ENCODE peak calls at places on chromosomes 12 and 14, in six cellular contexts. A, H, M, U, T and J are unnamed samples.

GRCh38 chr14:68730811-68731425 is 61.9 kb downstream of the ZFP36L1 start:
- DNase-seq in H (no peak), U (no peak), T (no peak), M (no peak), A (no peak), J (no peak)

GRCh38 chr14:95264271-95264973 is 55.3 kb downstream of the CLMN start:
- DNase-seq in A (no peak), H (no peak), U (no peak), T (no peak), M (no peak), J (no peak)

GRCh38 chr12:115946867-115947695 is 330.4 kb downstream of the MED13L start:
- DNase-seq in T (no peak), A (no peak), M (no peak), H (no peak), U (no peak), J (no peak)

GRCh38 chr14:60058087-60058486 is 33.6 kb upstream of the PCNX4 start:
- DNase-seq in M (no peak), A (no peak), U (no peak), T (no peak), H (no peak), J (no peak)

GRCh38 chr12:93785262-93786010 is 108.3 kb downstream of the CRADD start:
- DNase-seq in H (peak), M (peak), A (peak), T (no peak), U (no peak), J (peak)

GRCh38 chr14:77296155-77296554 is 24.5 kb downstream of the POMT2 start:
- DNase-seq in T (no peak), M (peak), A (no peak), H (no peak), U (no peak), J (peak)

GRCh38 chr12:131066207-131066885 is 112.6 kb downstream of the ADGRD1 start:
- DNase-seq in M (no peak), H (no peak), U (no peak), T (no peak), A (no peak), J (no peak)

GRCh38 chr12:95554532-95555071 is 3.3 kb upstream of the USP44 start:
- DNase-seq in A (no peak), H (no peak), U (no peak), T (no peak), M (no peak), J (no peak)

GRCh38 chr12:52259850-52260249 is 14.6 kb upstream of the KRT86 start:
- DNase-seq in H (no peak), U (no peak), M (no peak), T (no peak), A (no peak), J (no peak)

GRCh38 chr12:130017571-130018449 is 114.0 kb upstream of the TMEM132D start:
- DNase-seq in H (no peak), T (no peak), U (no peak), M (no peak), A (no peak), J (peak)

GRCh38 chr12:107775093-107775721 is 703 bp downstream of the ASCL4 start:
- DNase-seq in M (peak), H (no peak), A (no peak), T (no peak), U (no peak), J (no peak)

GRCh38 chr12:49546481-49546880 is 7.7 kb downstream of the KCNH3 start:
- DNase-seq in M (no peak), U (no peak), A (no peak), T (no peak), H (no peak), J (no peak)

GRCh38 chr14:73457935-73458218 is 469 bp downstream of the NUMB start:
- DNase-seq in A (no peak), H (no peak), U (no peak), M (no peak), T (no peak), J (peak)

GRCh38 chr12:13973981-13974380 is 7.4 kb downstream of the GRIN2B start:
- DNase-seq in T (no peak), M (no peak), U (no peak), H (no peak), A (no peak), J (no peak)

GRCh38 chr12:101691697-101692096 is 5.7 kb upstream of the CHPT1 start:
- DNase-seq in U (no peak), H (no peak), M (no peak), A (no peak), T (no peak), J (no peak)

GRCh38 chr12:68792952-68793351 is 15.0 kb upstream of the MDM2 start:
- DNase-seq in A (no peak), U (no peak), T (peak), M (peak), H (no peak), J (no peak)

GRCh38 chr12:5691943-5692342 is 253.1 kb downstream of the ANO2 start:
- DNase-seq in M (no peak), U (no peak), A (no peak), T (no peak), H (peak), J (no peak)

GRCh38 chr12:11761869-11762567 is 112.5 kb downstream of the ETV6 start:
- DNase-seq in H (no peak), T (peak), M (no peak), A (no peak), U (no peak), J (no peak)
- H3K4me3 ChIP-seq in H (no peak), T (peak), M (no peak), A (no peak), U (no peak), J (no peak)

DNA sequence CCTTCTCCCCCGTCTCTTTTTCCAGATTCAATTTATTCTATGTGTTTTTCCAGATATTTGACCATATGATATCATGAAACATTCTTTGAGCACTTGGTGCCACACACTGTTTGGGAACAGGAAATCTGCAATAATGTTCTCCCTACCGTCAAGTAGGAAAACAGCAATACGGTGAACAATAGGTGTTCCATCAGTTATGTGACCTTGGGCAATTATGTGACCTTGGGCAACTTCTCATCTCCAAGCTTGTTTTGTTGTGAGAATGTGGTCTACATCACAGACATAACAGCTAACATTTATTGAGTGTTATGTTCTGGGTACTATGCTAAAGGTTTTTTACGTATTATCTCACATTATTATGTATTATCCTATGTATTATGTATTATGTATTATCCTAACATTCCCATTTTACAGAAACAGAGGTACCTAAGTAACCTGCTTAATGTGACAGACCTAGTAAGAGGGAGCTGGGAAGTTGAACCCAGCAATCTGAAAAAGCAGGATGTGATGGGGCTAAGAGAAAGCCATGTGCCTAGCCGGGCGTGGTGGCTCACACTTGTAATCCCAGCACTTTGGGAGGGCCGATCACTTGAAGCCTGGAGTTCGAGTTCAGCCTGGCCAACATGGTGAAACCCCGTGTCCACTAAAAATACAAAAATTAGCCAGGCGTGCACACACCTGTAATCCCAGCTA is 1.2 kb upstream of the NEK9 start:
- DNase-seq in U (no peak), T (no peak), M (no peak), A (no peak), H (no peak), J (no peak)
- H3K4me3 ChIP-seq in U (no peak), T (peak), M (peak), A (peak), H (peak), J (peak)

GRCh38 chr12:92065018-92065499 is 80.6 kb downstream of the BTG1 start:
- DNase-seq in U (no peak), A (no peak), T (peak), H (peak), M (no peak), J (no peak)
- H3K4me3 ChIP-seq in U (no peak), A (no peak), T (no peak), H (no peak), M (no peak), J (no peak)

DNA sequence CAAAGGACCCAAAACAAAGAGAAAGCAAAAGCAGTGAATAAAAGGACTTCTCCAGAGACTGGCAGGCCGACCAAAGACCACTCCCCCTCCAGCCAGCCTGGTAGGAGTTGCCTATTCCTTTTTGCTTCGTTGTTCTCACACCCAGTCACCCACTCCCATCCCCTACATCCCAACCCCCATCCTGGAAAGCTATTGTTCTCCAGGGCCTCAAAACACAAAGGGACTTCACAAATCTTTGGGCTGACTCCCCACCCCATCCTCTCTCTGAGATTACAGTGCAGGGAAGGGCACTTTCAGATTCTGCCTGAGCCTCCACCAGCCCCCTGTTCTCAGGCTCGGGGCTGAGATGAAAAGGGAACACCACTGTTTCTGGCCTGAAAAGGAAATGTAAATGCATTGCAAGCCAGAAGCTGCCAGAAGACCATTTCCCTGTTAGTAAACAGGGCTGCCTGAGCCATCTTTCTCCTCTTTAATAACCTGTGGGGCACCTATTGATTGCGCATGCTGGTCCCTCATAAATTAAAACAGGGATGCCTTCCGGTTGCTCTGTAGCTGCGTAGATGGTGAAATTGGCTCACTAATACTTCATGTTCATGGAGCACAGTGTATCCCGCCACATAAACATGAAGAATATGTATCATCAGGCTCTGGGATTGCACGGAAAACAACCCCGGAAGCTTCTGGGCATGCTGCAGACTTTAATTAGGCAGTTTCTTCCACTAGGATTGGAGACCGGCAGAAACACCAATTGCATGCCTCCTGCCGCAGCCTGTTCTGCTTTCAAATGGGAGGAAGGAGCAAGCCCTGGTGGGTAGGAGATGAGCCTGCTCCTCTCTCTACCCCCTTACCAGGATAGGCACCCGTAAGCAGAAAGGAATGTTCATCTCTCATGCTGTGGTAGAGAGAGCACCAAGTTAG is 130.3 kb upstream of the FUT8 start:
- DNase-seq in U (no peak), T (no peak), A (no peak), H (peak), M (no peak), J (no peak)
- H3K4me3 ChIP-seq in U (peak), T (peak), A (no peak), H (peak), M (no peak), J (no peak)

DNA sequence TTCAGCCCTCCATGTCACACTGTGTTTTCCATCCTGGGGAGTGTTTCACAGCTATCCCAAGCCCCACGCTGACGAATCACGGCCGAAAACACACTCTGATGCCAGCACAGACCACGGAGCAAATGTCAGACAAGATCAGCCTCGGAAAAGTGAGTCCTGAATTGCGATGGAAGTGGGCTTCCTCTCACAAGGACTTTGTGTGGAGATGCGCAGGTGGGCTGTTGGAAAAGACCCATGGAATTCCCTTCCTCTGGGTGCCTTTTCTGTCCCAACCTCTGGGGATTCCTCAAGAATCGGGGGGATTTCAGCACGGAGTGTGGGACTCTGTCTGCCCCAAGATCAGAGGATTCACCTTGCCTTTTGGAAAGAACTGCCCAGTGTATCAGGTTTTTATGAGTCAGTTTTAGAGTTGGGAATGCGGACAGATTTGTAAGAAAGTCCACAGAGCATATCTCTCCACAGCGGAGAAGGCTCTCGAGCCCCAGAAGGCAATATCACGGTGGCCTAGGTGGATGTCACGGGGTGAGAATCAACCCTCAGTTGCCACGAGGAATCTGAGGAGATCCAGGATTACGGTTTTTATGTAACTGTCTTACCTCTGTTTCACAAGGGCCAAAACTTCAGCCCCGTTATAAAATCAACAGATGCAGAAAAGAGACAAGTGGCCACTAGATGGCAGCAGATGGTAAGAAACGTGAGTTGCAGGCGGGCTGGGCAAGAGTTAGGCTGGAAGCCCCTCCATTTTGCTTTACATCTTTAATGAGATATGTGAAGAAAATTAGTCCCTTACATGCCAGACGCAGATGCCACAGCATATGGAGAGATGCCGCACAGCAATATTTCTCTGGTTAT is 201.9 kb downstream of the DAD1 start:
- DNase-seq in H (peak), A (peak), M (peak), U (peak), T (peak), J (peak)
- H3K4me3 ChIP-seq in H (no peak), A (no peak), M (peak), U (no peak), T (no peak), J (no peak)